ENCODE peak calls at places on chromosomes 4 and X, in four cellular contexts. O, B, U and A are unnamed samples.

GRCh38 chrX:107935664-107936433 is 46.3 kb downstream of the TEX13B start:
- DNase-seq in O (peak), B (peak), U (no peak), A (no peak)

GRCh38 chr4:56048621-56049427 is 100.1 kb downstream of the CEP135 start:
- DNase-seq in O (peak), B (peak), U (no peak), A (peak)

GRCh38 chr4:153676984-153677383 is 7.1 kb upstream of the TLR2 start:
- DNase-seq in O (no peak), B (peak), U (no peak), A (no peak)

GRCh38 chrX:137118136-137118535 is 84.3 kb upstream of the GPR101 start:
- DNase-seq in O (no peak), B (no peak), U (no peak), A (no peak)

GRCh38 chr4:159515314-159516025 is 412.6 kb downstream of the RAPGEF2 start:
- DNase-seq in O (no peak), B (no peak), U (no peak), A (no peak)

GRCh38 chr4:158065176-158065575 is 107.6 kb downstream of the GASK1B start:
- DNase-seq in O (peak), B (no peak), U (peak), A (no peak)

GRCh38 chr4:68466751-68467150 is 19.5 kb downstream of the TMPRSS11E start:
- DNase-seq in O (no peak), B (peak), U (no peak), A (no peak)

GRCh38 chrX:10071451-10072163 is 85.2 kb upstream of the CLCN4 start:
- DNase-seq in O (no peak), B (peak), U (no peak), A (no peak)

GRCh38 chrX:769796-770195 is 139.2 kb downstream of the SHOX start:
- DNase-seq in O (peak), B (no peak), U (no peak), A (no peak)

GRCh38 chr4:56637154-56637553 is 43.9 kb downstream of the HOPX start:
- DNase-seq in O (no peak), B (no peak), U (no peak), A (no peak)

GRCh38 chrX:19791562-19791961 is 95.8 kb downstream of the SH3KBP1 start:
- DNase-seq in O (no peak), B (peak), U (no peak), A (no peak)

GRCh38 chrX:38312436-38312835 is 14.9 kb downstream of the RPGR start:
- DNase-seq in O (no peak), B (peak), U (no peak), A (no peak)

GRCh38 chr4:3681191-3681590 is 85.0 kb upstream of the ADRA2C start:
- DNase-seq in O (peak), B (no peak), U (no peak), A (no peak)

GRCh38 chr4:116016201-116016600 is 902.8 kb upstream of the NDST4 start:
- DNase-seq in O (no peak), B (peak), U (no peak), A (no peak)

GRCh38 chrX:8848921-8849320 is 47.7 kb upstream of the FAM9A start:
- DNase-seq in O (no peak), B (peak), U (no peak), A (no peak)

GRCh38 chr4:117545042-117545441 is 459.7 kb upstream of the TRAM1L1 start:
- DNase-seq in O (no peak), B (no peak), U (no peak), A (no peak)

GRCh38 chr4:112951362-112951962 is 98.0 kb upstream of the ANK2 start:
- DNase-seq in O (no peak), B (peak), U (peak), A (no peak)

GRCh38 chr4:1383728-1384591 is 22.3 kb downstream of the NKX1-1 start:
- DNase-seq in O (peak), B (no peak), U (no peak), A (no peak)

GRCh38 chrX:8834393-8834792 is 33.2 kb upstream of the FAM9A start:
- DNase-seq in O (no peak), B (no peak), U (no peak), A (no peak)

GRCh38 chr4:159046683-159047082 is 56.2 kb upstream of the RAPGEF2 start:
- DNase-seq in O (no peak), B (no peak), U (peak), A (no peak)

GRCh38 chr4:169437299-169438047 is 166.7 kb upstream of the SH3RF1 start:
- DNase-seq in O (no peak), B (no peak), U (no peak), A (no peak)

GRCh38 chrX:109187473-109188168 is 294.3 kb downstream of the GUCY2F start:
- DNase-seq in O (no peak), B (no peak), U (no peak), A (no peak)

GRCh38 chrX:23251043-23251442 is 83.6 kb upstream of the PTCHD1 start:
- DNase-seq in O (no peak), B (no peak), U (no peak), A (no peak)

GRCh38 chrX:30027636-30028035 is 187.7 kb upstream of the MAGEB2 start:
- DNase-seq in O (no peak), B (no peak), U (no peak), A (no peak)

GRCh38 chr4:140653718-140654515 is 85.2 kb upstream of the UCP1 start:
- DNase-seq in O (no peak), B (peak), U (no peak), A (no peak)

GRCh38 chrX:40073439-40074054 is 24.2 kb downstream of the BCOR start:
- DNase-seq in O (no peak), B (no peak), U (no peak), A (no peak)

GRCh38 chr4:67048530-67048929 is 496.8 kb downstream of the CENPC start:
- DNase-seq in O (no peak), B (no peak), U (no peak), A (no peak)

GRCh38 chrX:118117069-118117405 is 427 bp upstream of the KLHL13 start:
- DNase-seq in O (no peak), B (peak), U (no peak), A (no peak)

GRCh38 chrX:130170752-130171445 is 863 bp upstream of the RAB33A start:
- DNase-seq in O (peak), B (peak), U (no peak), A (peak)

GRCh38 chrX:133171962-133172708 is 46.0 kb downstream of the TFDP3 start:
- DNase-seq in O (peak), B (peak), U (no peak), A (peak)

GRCh38 chr4:73984736-73985527 is 3.1 kb downstream of the PPBP start:
- DNase-seq in O (peak), B (peak), U (no peak), A (no peak)

GRCh38 chrX:140503230-140503585 is 1.7 kb downstream of the SOX3 start:
- DNase-seq in O (peak), B (no peak), U (no peak), A (no peak)

GRCh38 chr4:178068136-178068535 is 625.9 kb upstream of the AGA start:
- DNase-seq in O (peak), B (no peak), U (no peak), A (no peak)

GRCh38 chr4:97105716-97106115 is 1037.6 kb downstream of the STPG2 start:
- DNase-seq in O (no peak), B (no peak), U (no peak), A (no peak)

GRCh38 chr4:83503974-83504373 is 19.1 kb upstream of the ABRAXAS1 start:
- DNase-seq in O (no peak), B (no peak), U (no peak), A (no peak)

GRCh38 chrX:118459494-118459893 is 36.1 kb upstream of the DOCK11 start:
- DNase-seq in O (no peak), B (peak), U (peak), A (no peak)

GRCh38 chr4:185958094-185958493 is 110.9 kb upstream of the TLR3 start:
- DNase-seq in O (no peak), B (no peak), U (peak), A (no peak)

GRCh38 chr4:84647307-84647884 is 64.5 kb downstream of the CDS1 start:
- DNase-seq in O (peak), B (peak), U (no peak), A (no peak)

GRCh38 chr4:105967058-105967658 is 71.9 kb downstream of the NPNT start:
- DNase-seq in O (no peak), B (no peak), U (no peak), A (no peak)

GRCh38 chr4:147479376-147479775 is 1.5 kb upstream of the EDNRA start:
- DNase-seq in O (no peak), B (no peak), U (no peak), A (no peak)

GRCh38 chr4:176238157-176238608 is 30.8 kb downstream of the ASB5 start:
- DNase-seq in O (no peak), B (peak), U (no peak), A (no peak)

GRCh38 chr4:176242764-176243347 is 26.2 kb downstream of the ASB5 start:
- DNase-seq in O (no peak), B (no peak), U (no peak), A (no peak)

GRCh38 chr4:176238819-176239218 is 30.2 kb downstream of the ASB5 start:
- DNase-seq in O (no peak), B (peak), U (no peak), A (no peak)

GRCh38 chr4:176241703-176242102 is 27.3 kb downstream of the ASB5 start:
- DNase-seq in O (no peak), B (no peak), U (no peak), A (no peak)

GRCh38 chr4:176236909-176237308 is 32.1 kb downstream of the ASB5 start:
- DNase-seq in O (no peak), B (peak), U (no peak), A (no peak)
- H3K9ac ChIP-seq in O (no peak), B (no peak), U (no peak), A (no peak)

DNA sequence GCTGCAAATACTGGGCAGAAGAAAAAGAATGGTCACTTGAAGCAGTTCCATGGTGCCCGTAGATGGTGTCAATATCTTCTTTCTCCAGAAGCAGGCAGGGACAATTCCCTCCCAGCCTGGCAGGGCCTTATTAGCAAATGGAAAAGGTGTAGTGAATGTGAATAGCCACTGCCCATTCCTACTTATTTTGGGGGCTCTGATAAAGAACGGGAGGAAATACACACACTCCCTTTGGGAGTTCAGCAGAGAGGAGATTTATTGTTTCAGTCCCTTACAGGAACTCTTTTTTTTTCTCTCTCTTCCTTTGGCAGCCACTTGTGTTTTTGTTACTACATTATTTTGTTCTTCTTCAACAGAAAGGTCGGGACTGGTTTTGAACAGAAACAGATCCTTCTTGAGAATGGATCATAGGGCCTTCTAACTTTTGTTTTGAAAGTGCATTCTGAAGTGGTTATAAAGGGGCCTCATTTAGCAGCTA is at the start of gene EMCN:
- DNase-seq in O (no peak), B (peak), U (no peak), A (no peak)
- H3K27ac ChIP-seq in O (no peak), B (no peak), U (no peak), A (no peak)

GRCh38 chr4:25838526-25838925 is 24.3 kb downstream of the SEL1L3 start:
- DNase-seq in O (peak), B (no peak), U (no peak), A (no peak)
- H3K9ac ChIP-seq in O (no peak), B (no peak), U (no peak), A (no peak)

GRCh38 chrX:24874604-24875247 is 141.0 kb downstream of the ARX start:
- DNase-seq in O (peak), B (no peak), U (no peak), A (no peak)

GRCh38 chrX:24877854-24878650 is 137.7 kb downstream of the ARX start:
- DNase-seq in O (no peak), B (no peak), U (peak), A (no peak)

GRCh38 chrX:24879679-24880078 is 136.1 kb downstream of the ARX start:
- DNase-seq in O (no peak), B (no peak), U (no peak), A (no peak)

GRCh38 chrX:24876782-24877315 is 138.9 kb downstream of the ARX start:
- DNase-seq in O (no peak), B (no peak), U (no peak), A (no peak)
- H3K27ac ChIP-seq in O (peak), B (no peak), U (no peak), A (no peak)

GRCh38 chrX:49877397-49878101 is 1.7 kb upstream of the USP27X start:
- DNase-seq in O (no peak), B (no peak), U (peak), A (no peak)

GRCh38 chrX:49876750-49877149 is 2.5 kb upstream of the USP27X start:
- DNase-seq in O (peak), B (peak), U (peak), A (peak)

GRCh38 chrX:49878834-49879655 is at the start of gene USP27X:
- DNase-seq in O (peak), B (peak), U (peak), A (peak)

GRCh38 chrX:49879656-49880277 is 483 bp downstream of the USP27X start:
- DNase-seq in O (no peak), B (peak), U (no peak), A (no peak)

GRCh38 chrX:49878128-49878833 is 1.0 kb upstream of the USP27X start:
- DNase-seq in O (peak), B (no peak), U (no peak), A (no peak)
- H3K9ac ChIP-seq in O (no peak), B (peak), U (peak), A (no peak)

GRCh38 chrX:154658187-154658586 is 4.8 kb upstream of the CTAG2 start:
- DNase-seq in O (no peak), B (no peak), U (no peak), A (no peak)
- H3K27ac ChIP-seq in O (no peak), B (no peak), U (no peak), A (no peak)

GRCh38 chr4:63937961-63938360 is 471.3 kb downstream of the TECRL start:
- DNase-seq in O (no peak), B (no peak), U (no peak), A (no peak)
- H3K9ac ChIP-seq in O (no peak), B (no peak), U (no peak), A (no peak)

DNA sequence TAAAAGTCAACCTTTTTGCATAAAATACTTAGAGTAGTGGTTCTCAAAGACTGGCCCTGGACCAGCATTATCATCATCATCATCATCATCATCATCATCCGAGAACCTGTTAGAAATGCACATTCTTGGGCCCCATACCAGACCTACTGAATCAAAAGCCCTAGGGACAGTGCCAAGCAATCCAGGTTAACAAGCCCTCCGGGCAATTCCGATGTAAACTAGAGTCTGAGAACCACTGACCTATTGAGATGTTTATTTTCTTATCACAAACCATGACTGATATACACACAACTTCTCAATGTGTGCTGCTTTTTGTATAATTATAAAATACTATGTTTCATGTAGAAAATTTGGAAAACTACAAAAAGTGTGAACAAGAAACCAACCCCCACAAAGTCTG is 133.4 kb upstream of the GATB start:
- DNase-seq in O (no peak), B (no peak), U (no peak), A (no peak)
- H3K27ac ChIP-seq in O (no peak), B (no peak), U (no peak), A (no peak)

GRCh38 chr4:176273741-176274140 is 4.7 kb upstream of the ASB5 start:
- DNase-seq in O (no peak), B (no peak), U (no peak), A (no peak)

GRCh38 chr4:176272799-176273198 is 3.8 kb upstream of the ASB5 start:
- DNase-seq in O (no peak), B (no peak), U (no peak), A (no peak)

GRCh38 chr4:176276710-176277109 is 7.7 kb upstream of the ASB5 start:
- DNase-seq in O (no peak), B (no peak), U (no peak), A (no peak)

GRCh38 chr4:176271749-176272148 is 2.7 kb upstream of the ASB5 start:
- DNase-seq in O (no peak), B (peak), U (no peak), A (no peak)

DNA sequence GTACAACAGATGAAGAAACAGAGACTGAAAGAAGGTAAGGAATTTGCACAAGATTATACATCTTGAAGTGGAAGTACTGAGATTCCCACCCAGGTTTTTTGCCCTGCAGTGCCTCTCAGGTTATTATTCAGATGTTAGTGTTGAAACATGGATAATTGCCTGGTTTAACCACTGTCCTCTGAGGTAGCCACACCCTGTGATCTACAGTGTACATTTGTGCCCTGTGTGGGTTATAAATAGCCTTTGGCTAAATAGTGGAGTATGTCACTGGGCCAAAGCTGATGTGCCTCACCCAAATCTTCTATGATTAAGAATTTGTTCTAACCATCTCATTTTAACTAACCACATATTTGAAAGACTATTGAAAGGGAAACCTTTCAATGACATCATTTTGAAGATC is 5.4 kb upstream of the ASB5 start:
- DNase-seq in O (no peak), B (peak), U (no peak), A (no peak)
- H3K9ac ChIP-seq in O (no peak), B (peak), U (no peak), A (no peak)